ENCODE peak calls at places on chromosome 11, in ten cellular contexts. W is left ventricle myocardium inferior; H is heart right ventricle; S is SK-N-SH; X is CD4-positive, alpha-beta memory T cell; A is A172; E is GM18507; T is Panc1; F is T-helper 9 cell; G is NCI-H1436. J is an unnamed sample.

GRCh38 chr11:73245461-73245860 is 26.7 kb upstream of the P2RY6 start:
- DNase-seq in W (no peak), H (no peak), S (peak; percentile 63), X (no peak), A (no peak), E (no peak), T (no peak), F (no peak), G (no peak), J (no peak)

GRCh38 chr11:13009921-13010736 is 1.0 kb downstream of the RASSF10 start:
- DNase-seq in W (no peak), H (no peak), S (peak; percentile 68), X (no peak), A (no peak), E (no peak), T (no peak), F (no peak), G (peak; percentile 44), J (peak; percentile 72)

GRCh38 chr11:126790550-126790981 is 210.0 kb downstream of the KIRREL3 start:
- DNase-seq in W (no peak), H (no peak), S (no peak), X (no peak), A (peak; percentile 78), E (no peak), T (no peak), F (no peak), G (no peak), J (peak; percentile 79)

GRCh38 chr11:85724750-85725465 is 38.9 kb upstream of the CCDC89 start:
- DNase-seq in W (no peak), H (no peak), S (no peak), X (no peak), A (no peak), E (no peak), T (no peak), F (no peak), G (no peak), J (no peak)

GRCh38 chr11:122646549-122647340 is 8.8 kb upstream of the UBASH3B start:
- DNase-seq in W (no peak), H (no peak), S (no peak), X (no peak), A (no peak), E (no peak), T (no peak), F (no peak), G (no peak), J (no peak)

GRCh38 chr11:61966673-61967176 is 709 bp downstream of the FTH1 start:
- DNase-seq in W (no peak), H (no peak), S (peak; percentile 45), X (no peak), A (peak; percentile 42), E (no peak), T (no peak), F (no peak), G (no peak), J (peak; percentile 41)

GRCh38 chr11:87398913-87399312 is 361.2 kb downstream of the TMEM135 start:
- DNase-seq in W (peak; percentile 57), H (peak; percentile 73), S (no peak), X (no peak), A (no peak), E (no peak), T (no peak), F (no peak), G (no peak), J (no peak)

GRCh38 chr11:130423541-130424155 is 4.8 kb downstream of the ADAMTS8 start:
- DNase-seq in W (no peak), H (no peak), S (no peak), X (no peak), A (no peak), E (no peak), T (no peak), F (no peak), G (no peak), J (no peak)

GRCh38 chr11:132351050-132351449 is 980.6 kb downstream of the NTM start:
- DNase-seq in W (no peak), H (no peak), S (no peak), X (no peak), A (no peak), E (no peak), T (no peak), F (no peak), G (no peak), J (no peak)

GRCh38 chr11:16945671-16946469 is 68.3 kb downstream of the PLEKHA7 start:
- DNase-seq in W (peak; percentile 39), H (peak; percentile 46), S (peak; percentile 77), X (peak; percentile 18), A (peak; percentile 76), E (peak; percentile 70), T (peak; percentile 36), F (peak; percentile 6), G (peak; percentile 65), J (peak; percentile 73)